ENCODE peak calls at places on chromosomes 13 and 19, in four cellular contexts. O, M, R and E are unnamed samples.

GRCh38 chr19:29560313-29561075 is 34.7 kb downstream of the VSTM2B start:
- DNase-seq in O (no peak), R (no peak), M (no peak), E (no peak)

GRCh38 chr13:27691207-27691606 is 69.5 kb downstream of the POLR1D start:
- DNase-seq in O (no peak), R (no peak), M (no peak), E (no peak)

GRCh38 chr19:52028027-52028779 is at the start of gene ZNF614:
- DNase-seq in M (peak; percentile 49), R (peak; percentile 71), O (peak; percentile 89), E (peak; percentile 82)

GRCh38 chr13:98591721-98592352 is 14.9 kb upstream of the STK24 start:
- DNase-seq in M (no peak), O (no peak), R (no peak), E (no peak)

GRCh38 chr13:43484432-43485225 is 302.1 kb downstream of the ENOX1 start:
- DNase-seq in M (no peak), R (no peak), O (no peak), E (no peak)

GRCh38 chr13:52600666-52601065 is 41.6 kb upstream of the HNRNPA1L2 start:
- DNase-seq in M (no peak), R (no peak), O (no peak), E (no peak)

GRCh38 chr13:97328222-97328790 is 105.7 kb upstream of the RAP2A start:
- DNase-seq in O (no peak), R (no peak), M (no peak), E (no peak)

GRCh38 chr19:44951179-44952159 is 3.7 kb upstream of the CLPTM1 start:
- DNase-seq in R (peak; percentile 85), M (no peak), O (peak; percentile 82), E (peak; percentile 74)

GRCh38 chr19:17103177-17103576 is 27.6 kb downstream of the MYO9B start:
- DNase-seq in M (no peak), R (peak; percentile 56), O (peak; percentile 49), E (peak; percentile 46)

GRCh38 chr13:51177188-51177587 is 45.0 kb upstream of the FAM124A start:
- DNase-seq in O (no peak), M (no peak), R (no peak), E (no peak)

GRCh38 chr19:6801397-6802086 is 29.0 kb downstream of the VAV1 start:
- DNase-seq in O (peak; percentile 40), R (no peak), M (peak; percentile 85), E (no peak)

GRCh38 chr19:8571006-8571411 is 6.2 kb downstream of the MYO1F start:
- DNase-seq in R (peak; percentile 34), M (no peak), O (no peak), E (no peak)

GRCh38 chr13:113616991-113617749 is 32.6 kb downstream of the TFDP1 start:
- DNase-seq in M (no peak), R (no peak), O (no peak), E (no peak)

GRCh38 chr19:53818756-53819155 is 5.4 kb downstream of the NLRP12 start:
- DNase-seq in R (no peak), M (no peak), O (no peak), E (no peak)

GRCh38 chr13:58238972-58239773 is 607.6 kb downstream of the PCDH17 start:
- DNase-seq in M (no peak), O (no peak), R (no peak), E (no peak)

GRCh38 chr19:38441660-38442348 is 8.3 kb downstream of the RYR1 start:
- DNase-seq in R (peak; percentile 16), O (peak; percentile 68), M (no peak), E (no peak)

GRCh38 chr19:58229255-58229639 is 533 bp downstream of the ZNF544 start:
- DNase-seq in O (peak; percentile 55), M (no peak), R (peak; percentile 30), E (no peak)

GRCh38 chr13:97976551-97977375 is 23.3 kb downstream of the IPO5 start:
- DNase-seq in M (no peak), O (peak; percentile 14), R (no peak), E (peak; percentile 40)

GRCh38 chr13:98919566-98919965 is 58.3 kb downstream of the DOCK9 start:
- DNase-seq in R (no peak), O (no peak), M (no peak), E (no peak)

GRCh38 chr13:36054041-36054440 is 77.1 kb downstream of the DCLK1 start:
- DNase-seq in M (no peak), R (no peak), O (no peak), E (no peak)

GRCh38 chr13:36046672-36047071 is 84.5 kb downstream of the DCLK1 start:
- DNase-seq in R (no peak), O (no peak), M (no peak), E (no peak)

GRCh38 chr13:36057041-36057440 is 74.1 kb downstream of the DCLK1 start:
- DNase-seq in R (no peak), M (no peak), O (no peak), E (no peak)

GRCh38 chr13:36051082-36051481 is 80.1 kb downstream of the DCLK1 start:
- DNase-seq in M (no peak), R (no peak), O (no peak), E (no peak)
- TF ChIP-seq FOXK2 in M (no peak), R (no peak), O (no peak), E (no peak)

GRCh38 chr19:2056810-2057192 is 5.8 kb upstream of the MKNK2 start:
- DNase-seq in M (no peak), R (no peak), O (no peak), E (no peak)

GRCh38 chr19:2053601-2054389 is 2.8 kb upstream of the MKNK2 start:
- DNase-seq in R (no peak), M (no peak), O (no peak), E (no peak)

GRCh38 chr19:2051771-2052704 is 994 bp upstream of the MKNK2 start:
- DNase-seq in O (no peak), R (no peak), M (peak; percentile 72), E (no peak)

GRCh38 chr19:2055871-2056809 is 5.1 kb upstream of the MKNK2 start:
- DNase-seq in M (no peak), R (no peak), O (peak; percentile 52), E (no peak)

GRCh38 chr19:2054763-2055162 is 3.7 kb upstream of the MKNK2 start:
- DNase-seq in R (no peak), M (no peak), O (no peak), E (no peak)
- TF ChIP-seq FOXK2 in R (no peak), M (no peak), O (no peak), E (no peak)

GRCh38 chr13:108269601-108270328 is at the start of gene TNFSF13B:
- DNase-seq in M (peak; percentile 74), R (peak; percentile 7), O (peak; percentile 9), E (no peak)
- TF ChIP-seq FOXK2 in M (no peak), R (no peak), O (no peak), E (no peak)

GRCh38 chr19:4896372-4896771 is 6.3 kb downstream of the ARRDC5 start:
- DNase-seq in M (no peak), R (no peak), O (no peak), E (no peak)
- TF ChIP-seq FOXK2 in M (no peak), R (no peak), O (no peak), E (no peak)

GRCh38 chr19:56838680-56838929 is 1.9 kb downstream of the PEG3 start:
- DNase-seq in M (no peak), R (no peak), O (no peak), E (no peak)

GRCh38 chr19:56841194-56841546 is 644 bp upstream of the PEG3 start:
- DNase-seq in M (no peak), O (no peak), R (peak; percentile 38), E (no peak)

GRCh38 chr19:56840452-56841193 is at the start of the genes PEG3 and ZIM2:
- DNase-seq in M (no peak), O (no peak), R (peak; percentile 85), E (no peak)

GRCh38 chr19:56838930-56839664 is 1.4 kb downstream of the PEG3 start:
- DNase-seq in M (no peak), O (no peak), R (peak; percentile 97), E (no peak)

DNA sequence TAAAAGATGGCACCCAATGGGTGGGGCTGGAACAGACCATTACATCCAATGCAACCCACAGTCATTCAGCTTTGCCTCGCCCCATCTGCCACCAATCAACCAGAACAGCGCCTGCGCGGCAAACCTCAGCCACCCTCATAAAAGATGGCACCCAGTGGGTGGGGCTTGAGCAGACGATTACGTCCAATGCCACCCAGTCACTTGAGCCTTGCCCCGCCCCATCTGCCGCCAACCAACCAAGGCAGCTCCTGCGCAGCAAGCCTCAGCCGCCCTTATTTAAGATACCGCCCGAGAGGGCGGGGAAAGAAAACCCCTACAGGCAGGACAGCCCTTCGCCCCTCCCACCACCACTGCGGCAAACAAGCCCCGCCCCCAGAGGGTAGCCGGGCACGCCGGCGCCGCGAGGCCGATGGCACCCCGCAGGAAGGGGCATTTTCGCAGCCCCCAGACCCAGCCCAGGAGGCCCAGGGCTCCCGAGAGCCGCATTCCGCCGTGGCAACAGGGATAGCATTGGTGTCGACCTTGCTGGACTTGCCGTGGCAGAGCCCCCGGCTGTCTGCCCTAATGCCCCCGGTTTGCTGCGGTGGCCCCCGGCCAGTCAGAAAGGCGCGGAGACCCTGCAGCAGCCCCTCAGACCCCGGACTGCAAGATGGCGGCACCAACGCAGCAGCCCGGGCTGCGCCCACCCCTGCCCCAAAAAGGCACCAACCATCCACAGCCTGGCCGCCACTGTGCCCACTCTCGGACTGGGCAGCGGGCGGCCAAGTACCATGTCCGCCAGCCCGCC is 668 bp downstream of the PEG3 start:
- DNase-seq in R (peak; percentile 95), O (no peak), M (no peak), E (no peak)
- TF ChIP-seq FOXK2 in R (no peak), O (no peak), M (no peak), E (no peak)

GRCh38 chr13:108508263-108508662 is 121.1 kb upstream of the MYO16 start:
- DNase-seq in R (peak; percentile 2), M (no peak), O (no peak), E (no peak)
- TF ChIP-seq FOXK2 in R (no peak), M (no peak), O (no peak), E (no peak)

DNA sequence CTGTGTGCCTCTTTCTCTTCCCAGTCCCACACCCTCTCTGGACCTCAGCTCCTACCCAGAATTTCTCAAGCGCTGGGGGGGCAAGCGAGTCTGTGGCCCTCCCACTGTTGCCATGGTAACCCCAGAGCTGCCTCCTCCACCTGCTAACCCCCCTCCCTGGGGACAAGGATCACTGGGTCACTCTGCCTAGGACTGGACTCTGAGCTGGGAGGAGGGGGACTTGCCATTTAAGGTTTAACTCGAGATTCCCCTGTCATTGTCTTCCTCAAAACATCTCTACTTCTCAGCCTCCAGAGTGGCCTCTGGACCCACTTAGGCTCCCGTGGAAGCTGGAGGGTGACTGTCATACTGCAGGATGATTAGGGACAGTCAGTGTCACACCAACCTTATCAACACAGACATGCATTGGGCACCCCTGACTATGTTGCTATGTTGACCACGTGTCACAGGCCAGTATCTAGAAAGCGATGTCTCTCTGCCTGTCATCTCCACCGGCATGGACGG is 2.2 kb downstream of the PALM3 start:
- DNase-seq in O (peak; percentile 61), M (no peak), R (peak; percentile 87), E (no peak)
- TF ChIP-seq FOXK2 in O (peak; percentile 30), M (no peak), R (no peak), E (no peak)

GRCh38 chr19:2974342-2974932 is 2.9 kb upstream of the TLE6 start:
- DNase-seq in M (no peak), R (no peak), O (peak; percentile 62), E (no peak)
- TF ChIP-seq FOXK2 in M (no peak), R (no peak), O (peak; percentile 32), E (no peak)